ENCODE peak calls at places on chromosome 2, in four cellular contexts. X is fibroblast of mammary gland, B is kidney, R is IMR-90. U is an unnamed sample.

GRCh38 chr2:170332676-170333402 is 154.9 kb downstream of the MYO3B start:
- DNase-seq in X (no peak), B (no peak), R (no peak), U (no peak)

GRCh38 chr2:95023222-95023597 is 2.3 kb upstream of the MAL start:
- DNase-seq in X (no peak), B (no peak), R (no peak), U (no peak)

GRCh38 chr2:121211251-121211650 is 73.8 kb downstream of the TFCP2L1 start:
- DNase-seq in X (no peak), B (no peak), R (no peak), U (no peak)

GRCh38 chr2:27191107-27191829 is 20.6 kb upstream of the ATRAID start:
- DNase-seq in X (peak; percentile 76), B (no peak), R (peak; percentile 71), U (no peak)

GRCh38 chr2:26312471-26312870 is 33.5 kb upstream of the SELENOI start:
- DNase-seq in X (no peak), B (peak; percentile 49), R (no peak), U (no peak)

GRCh38 chr2:188042412-188042811 is 249.3 kb upstream of the GULP1 start:
- DNase-seq in X (peak; percentile 83), B (no peak), R (peak; percentile 82), U (no peak)

GRCh38 chr2:224901121-224901676 is 141.1 kb downstream of the DOCK10 start:
- DNase-seq in X (no peak), B (no peak), R (no peak), U (no peak)

GRCh38 chr2:67571785-67572718 is 174.9 kb downstream of the ETAA1 start:
- DNase-seq in X (peak; percentile 85), B (no peak), R (peak; percentile 83), U (no peak)

GRCh38 chr2:9959262-9959661 is 7.8 kb downstream of the GRHL1 start:
- DNase-seq in X (no peak), B (no peak), R (no peak), U (no peak)

GRCh38 chr2:26561376-26561775 is 79.8 kb downstream of the CIB4 start:
- DNase-seq in X (no peak), B (no peak), R (no peak), U (no peak)

GRCh38 chr2:165294912-165295311 is 55.7 kb downstream of the SCN2A start:
- DNase-seq in X (no peak), B (no peak), R (no peak), U (no peak)

GRCh38 chr2:165289069-165289468 is 49.9 kb downstream of the SCN2A start:
- DNase-seq in X (no peak), B (no peak), R (no peak), U (no peak)

GRCh38 chr2:165295643-165296042 is 56.4 kb downstream of the SCN2A start:
- DNase-seq in X (no peak), B (no peak), R (no peak), U (no peak)

DNA sequence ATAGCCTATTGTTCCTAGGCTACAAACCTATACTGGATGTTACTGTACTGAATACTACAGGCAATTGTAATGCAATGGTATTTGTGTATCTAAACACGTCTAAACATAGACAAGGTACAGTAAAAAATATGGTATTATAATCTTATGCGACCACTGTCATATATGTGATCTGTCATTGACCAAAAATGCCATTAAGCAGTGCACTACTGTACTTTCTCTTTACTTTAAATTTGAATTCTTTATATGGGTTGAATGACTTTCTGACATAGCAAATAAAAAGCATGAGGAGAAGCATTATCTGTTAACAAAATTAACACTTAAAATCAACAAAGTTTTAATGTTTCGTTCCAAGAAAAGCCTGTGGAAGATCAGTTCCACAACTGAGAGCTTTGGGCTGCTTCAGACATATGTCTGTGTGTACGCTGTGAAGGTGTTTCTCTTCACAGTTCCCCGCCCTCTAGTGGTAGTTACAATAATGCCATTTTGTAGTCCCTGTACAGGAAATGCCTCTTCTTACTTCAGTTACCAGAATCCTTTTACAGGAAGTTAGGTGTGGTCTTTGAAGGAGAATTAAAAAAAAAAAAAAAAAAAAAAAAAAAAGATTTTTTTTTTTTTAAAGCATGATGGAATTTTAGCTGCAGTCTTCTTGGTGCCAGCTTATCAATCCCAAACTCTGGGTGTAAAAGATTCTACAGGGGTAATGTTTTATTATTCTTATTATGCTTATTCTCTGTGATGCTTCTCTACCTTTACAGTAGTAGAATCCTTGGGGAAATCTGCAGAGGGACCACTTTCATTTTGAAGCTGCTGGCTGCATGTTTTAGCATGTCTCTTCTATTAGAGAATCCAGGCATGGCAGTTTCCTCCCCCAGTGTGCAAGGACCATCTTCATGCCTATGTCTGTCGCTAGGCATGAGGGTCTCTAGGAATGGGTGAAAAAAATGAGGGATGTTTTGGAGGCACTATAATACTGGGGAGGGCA is 54.5 kb downstream of the SCN2A start:
- DNase-seq in X (peak; percentile 87), B (no peak), R (peak; percentile 87), U (peak; percentile 14)
- H3K4me3 ChIP-seq in X (peak overlapping the region; percentile 34), B (no peak overlapping the region), R (peak overlapping the region; percentile 40), U (no peak overlapping the region)

GRCh38 chr2:8662239-8662879 is 19.5 kb upstream of the ID2 start:
- DNase-seq in X (peak; percentile 92), B (peak; percentile 46), R (peak; percentile 90), U (no peak)
- TF ChIP-seq CTCF in X (peak; percentile 38), B (peak; percentile 3), R (peak; percentile 40), U (no peak)

GRCh38 chr2:54995553-54995952 is 54.7 kb downstream of the RTN4 start:
- DNase-seq in X (no peak), B (no peak), R (no peak), U (no peak)
- H3K4me3 ChIP-seq in X (no peak overlapping the region), B (no peak overlapping the region), R (no peak overlapping the region), U (no peak overlapping the region)

DNA sequence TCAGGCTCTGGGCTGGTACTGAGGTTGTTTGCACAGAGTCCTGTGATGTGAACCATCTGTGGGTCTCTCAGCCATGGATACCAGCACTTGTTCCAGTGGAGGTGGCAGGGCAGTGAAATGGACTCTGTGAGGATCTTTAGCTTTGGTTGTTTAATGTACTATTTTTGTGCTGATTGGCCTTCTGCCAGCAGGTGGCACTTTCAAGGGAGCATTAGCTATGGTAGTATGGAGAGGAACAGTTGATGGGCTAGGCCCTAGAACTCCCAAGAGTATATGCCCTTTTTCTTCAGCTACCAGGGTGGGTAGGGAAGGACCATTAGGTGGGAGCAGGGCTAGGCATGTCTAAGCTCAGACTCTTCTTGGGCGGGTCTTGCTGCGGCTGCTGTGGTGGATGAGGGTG is 257.0 kb upstream of the GYPC start:
- DNase-seq in X (no peak), B (no peak), R (no peak), U (no peak)
- TF ChIP-seq CTCF in X (no peak), B (no peak), R (no peak), U (peak; percentile 39)